ENCODE peak calls at places on chromosome 1, in six cellular contexts. E is BE2C, G is H9, P is fibroblast of mammary gland, S is GM10248, U is DND-41. O is an unnamed sample.

GRCh38 chr1:222877854-222878253 is 63.0 kb downstream of the DISP1 start:
- DNase-seq in E (no peak), G (no peak), P (peak; percentile 56), S (no peak), U (no peak), O (no peak)

GRCh38 chr1:87853576-87854351 is 525.1 kb downstream of the LMO4 start:
- DNase-seq in E (no peak), G (no peak), P (peak; percentile 93), S (no peak), U (no peak), O (no peak)

GRCh38 chr1:89757532-89757931 is 63.3 kb upstream of the LRRC8D start:
- DNase-seq in E (no peak), G (no peak), P (peak; percentile 9), S (peak; percentile 43), U (peak; percentile 94), O (no peak)

GRCh38 chr1:219710529-219711194 is 97.8 kb upstream of the ZC3H11B start:
- DNase-seq in E (no peak), G (no peak), P (peak; percentile 94), S (peak; percentile 31), U (no peak), O (no peak)

GRCh38 chr1:89262643-89263042 is 10.0 kb downstream of the GBP5 start:
- DNase-seq in E (no peak), G (no peak), P (peak; percentile 58), S (no peak), U (no peak), O (no peak)

GRCh38 chr1:182860658-182861057 is 21.5 kb downstream of the DHX9 start:
- DNase-seq in E (no peak), G (no peak), P (no peak), S (no peak), U (no peak), O (no peak)

GRCh38 chr1:4176841-4177240 is 276.8 kb upstream of the C1orf174 start:
- DNase-seq in E (no peak), G (no peak), P (no peak), S (no peak), U (no peak), O (no peak)

GRCh38 chr1:155320661-155321576 is at the start of gene RUSC1:
- DNase-seq in E (peak; percentile 88), G (peak; percentile 91), P (peak; percentile 63), S (peak; percentile 81), U (no peak), O (no peak)

GRCh38 chr1:237911911-237912310 is 21.2 kb upstream of the ZP4 start:
- DNase-seq in E (no peak), G (no peak), P (no peak), S (no peak), U (no peak), O (no peak)

GRCh38 chr1:43008425-43009108 is 49.9 kb upstream of the SLC2A1 start:
- DNase-seq in E (no peak), G (peak; percentile 100), P (no peak), S (no peak), U (no peak), O (no peak)

GRCh38 chr1:41752514-41753170 is 166.1 kb downstream of the HIVEP3 start:
- DNase-seq in E (no peak), G (no peak), P (no peak), S (no peak), U (no peak), O (no peak)

GRCh38 chr1:3314561-3315271 is 139.7 kb upstream of the ARHGEF16 start:
- DNase-seq in E (no peak), G (no peak), P (peak; percentile 74), S (no peak), U (no peak), O (no peak)

GRCh38 chr1:113669988-113670387 is 89.3 kb downstream of the PHTF1 start:
- DNase-seq in E (no peak), G (no peak), P (no peak), S (no peak), U (no peak), O (no peak)

GRCh38 chr1:19926296-19927129 is 3.1 kb upstream of the PLA2G2E start:
- DNase-seq in E (no peak), G (no peak), P (no peak), S (no peak), U (no peak), O (no peak)

GRCh38 chr1:56417636-56418035 is 161.7 kb downstream of the PLPP3 start:
- DNase-seq in E (no peak), G (no peak), P (peak; percentile 22), S (no peak), U (no peak), O (no peak)

GRCh38 chr1:30733520-30733919 is 10.1 kb upstream of the MATN1 start:
- DNase-seq in E (no peak), G (no peak), P (no peak), S (no peak), U (no peak), O (no peak)

GRCh38 chr1:154940880-154941228 is 4.3 kb upstream of the PMVK start:
- DNase-seq in E (no peak), G (no peak), P (peak; percentile 30), S (peak; percentile 40), U (no peak), O (no peak)

GRCh38 chr1:236541710-236542109 is 17.9 kb downstream of the LGALS8 start:
- DNase-seq in E (no peak), G (no peak), P (no peak), S (no peak), U (no peak), O (no peak)
- TF ChIP-seq CTCF in E (no peak), G (no peak), P (no peak), S (no peak), U (no peak), O (no peak)

DNA sequence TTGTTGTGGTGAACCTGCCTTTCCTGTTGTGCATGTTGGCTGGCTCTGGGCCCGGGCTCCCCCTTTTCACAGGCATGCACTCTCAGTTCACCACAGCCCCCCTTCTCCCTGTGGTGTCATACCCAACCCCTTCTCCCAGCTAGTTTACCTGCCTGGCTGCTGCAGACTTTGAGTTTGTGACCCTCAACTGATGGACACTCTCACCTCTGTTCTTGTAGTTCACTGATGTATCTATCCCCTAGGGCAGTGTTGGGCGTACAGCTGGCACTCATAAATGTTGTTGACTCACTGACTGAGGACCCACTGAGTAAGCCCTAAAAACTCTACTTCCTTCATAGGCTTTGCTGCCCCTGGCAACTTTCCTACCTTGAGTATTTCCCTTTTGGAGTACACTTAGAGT is 54.9 kb downstream of the WDR64 start:
- DNase-seq in E (no peak), G (no peak), P (peak; percentile 90), S (no peak), U (peak; percentile 35), O (no peak)
- TF ChIP-seq CTCF in E (no peak), G (no peak), P (no peak), S (no peak), U (no peak), O (no peak)

DNA sequence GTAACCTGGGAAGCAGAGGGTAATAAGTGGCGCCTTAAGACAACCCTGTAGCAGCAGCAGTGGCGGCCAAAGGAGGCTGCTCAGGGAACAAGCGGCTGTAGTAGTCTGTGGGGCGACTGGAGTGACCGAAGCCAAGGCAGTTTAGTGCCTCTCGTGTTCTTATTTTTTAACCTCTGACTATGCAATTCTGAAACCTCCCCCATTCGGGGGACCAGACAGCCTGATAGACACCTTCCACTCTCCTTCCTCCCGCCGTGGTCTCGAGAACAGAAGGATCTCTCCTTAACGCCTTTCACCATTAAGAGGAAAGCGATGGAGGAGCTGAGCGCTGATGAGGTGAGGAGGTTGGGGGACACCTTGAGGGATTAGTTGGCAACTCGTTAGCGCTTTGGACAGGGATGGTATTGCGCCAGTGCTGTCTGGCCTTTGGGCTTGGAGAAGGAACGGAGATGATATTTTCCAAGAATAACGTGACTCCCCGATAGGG is 644 bp downstream of the UBE4B start:
- DNase-seq in E (peak; percentile 10), G (peak; percentile 33), P (peak; percentile 42), S (no peak), U (no peak), O (no peak)
- TF ChIP-seq CTCF in E (no peak), G (no peak), P (no peak), S (no peak), U (peak; percentile 10), O (no peak)

GRCh38 chr1:34896612-34897011 is 32.8 kb downstream of the DLGAP3 start:
- DNase-seq in E (no peak), G (no peak), P (no peak), S (no peak), U (no peak), O (no peak)
- TF ChIP-seq CTCF in E (no peak), G (peak; percentile 24), P (no peak), S (no peak), U (no peak), O (peak; percentile 20)

GRCh38 chr1:53763461-53763860 is 24.5 kb upstream of the GLIS1 start:
- DNase-seq in E (no peak), G (no peak), P (no peak), S (no peak), U (no peak), O (no peak)
- TF ChIP-seq CTCF in E (peak; percentile 2), G (peak; percentile 40), P (no peak), S (no peak), U (no peak), O (no peak)

GRCh38 chr1:214604543-214604942 is 1.5 kb downstream of the CENPF start:
- DNase-seq in E (no peak), G (no peak), P (peak; percentile 33), S (no peak), U (no peak), O (no peak)

GRCh38 chr1:214603819-214604252 is 841 bp downstream of the CENPF start:
- DNase-seq in E (no peak), G (no peak), P (no peak), S (peak; percentile 13), U (no peak), O (no peak)

DNA sequence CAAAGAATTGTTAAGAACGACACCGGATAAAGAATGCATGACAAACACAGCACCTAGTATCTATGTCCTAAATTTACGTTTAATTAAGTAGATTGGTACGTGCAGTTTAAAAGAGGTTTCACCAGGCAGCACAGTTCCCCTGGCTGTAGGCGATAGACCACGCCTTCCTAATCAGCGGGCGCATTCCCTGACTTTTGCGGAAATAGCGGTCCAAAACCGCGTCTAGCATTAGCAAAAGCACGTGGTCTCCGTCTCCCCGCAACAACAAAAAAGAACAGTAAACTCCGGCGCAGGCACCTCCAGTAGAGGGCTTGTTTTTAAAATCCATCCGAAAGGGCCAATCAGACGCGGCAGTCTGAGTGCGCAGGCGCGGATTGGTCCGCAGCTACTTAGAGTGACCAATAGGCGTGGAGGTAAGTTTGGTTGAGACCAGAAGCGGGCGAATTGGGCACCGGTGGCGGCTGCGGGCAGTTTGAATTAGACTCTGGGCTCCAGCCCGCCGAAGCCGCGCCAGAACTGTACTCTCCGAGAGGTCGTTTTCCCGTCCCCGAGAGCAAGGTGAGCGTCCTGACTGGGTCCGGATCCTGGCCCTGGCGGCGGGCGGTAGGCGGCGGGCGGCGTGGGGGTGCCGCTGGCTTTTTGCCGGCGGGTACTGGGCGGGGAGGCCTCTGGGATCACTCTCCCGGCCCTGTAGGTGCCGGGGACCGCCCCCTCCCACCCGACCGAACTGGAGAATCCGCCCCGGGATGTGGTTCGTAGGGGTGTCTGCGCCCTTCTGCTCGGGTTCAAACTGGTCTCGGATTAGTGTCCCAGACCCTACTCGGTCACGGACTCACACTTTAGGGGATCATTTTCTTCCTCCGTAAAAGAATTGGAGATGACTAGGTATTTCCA is at the start of gene CENPF:
- DNase-seq in E (peak; percentile 95), G (peak; percentile 99), P (peak; percentile 99), S (peak; percentile 97), U (peak; percentile 97), O (peak; percentile 98)
- TF ChIP-seq CTCF in E (peak; percentile 17), G (peak; percentile 29), P (no peak), S (no peak), U (peak; percentile 6), O (peak; percentile 28)